ENCODE peak calls at places on chromosome 11, in ten cellular contexts. K is heart left ventricle; H is fibroblast of lung; V is brain microvascular endothelial cell; L is BJ; Z is CD8-positive, alpha-beta T cell; O is astrocyte of the spinal cord; Y is left ventricle myocardium inferior; F is fibroblast of villous mesenchyme; N is bronchial epithelial cell. X is an unnamed sample.

GRCh38 chr11:120172054-120172881 is 34.4 kb upstream of the TRIM29 start:
- DNase-seq in K (peak), H (peak), V (peak), L (no peak), Z (peak), O (peak), Y (peak), F (peak), N (peak), X (peak)

GRCh38 chr11:118488480-118489109 is 38.7 kb upstream of the TTC36 start:
- DNase-seq in K (peak), H (peak), V (peak), L (peak), Z (peak), O (peak), Y (peak), F (peak), N (peak), X (peak)

GRCh38 chr11:65660038-65660437 is 2.7 kb downstream of the RELA start:
- DNase-seq in K (no peak), H (no peak), V (no peak), L (no peak), Z (no peak), O (no peak), Y (no peak), F (no peak), N (no peak), X (no peak)

GRCh38 chr11:130448416-130449068 is at the start of gene ADAMTS15:
- DNase-seq in K (peak), H (peak), V (peak), L (no peak), Z (no peak), O (peak), Y (peak), F (peak), N (peak), X (peak)

GRCh38 chr11:71425851-71426250 is 22.3 kb downstream of the DHCR7 start:
- DNase-seq in K (no peak), H (no peak), V (no peak), L (no peak), Z (no peak), O (no peak), Y (no peak), F (no peak), N (peak), X (peak)

GRCh38 chr11:69810289-69811118 is 8.7 kb downstream of the FGF3 start:
- DNase-seq in K (no peak), H (no peak), V (no peak), L (no peak), Z (no peak), O (no peak), Y (no peak), F (no peak), N (no peak), X (no peak)

GRCh38 chr11:134616048-134616447 is 204.0 kb upstream of the B3GAT1 start:
- DNase-seq in K (no peak), H (no peak), V (no peak), L (no peak), Z (no peak), O (no peak), Y (no peak), F (no peak), N (no peak), X (no peak)

GRCh38 chr11:15374418-15374817 is 259.7 kb downstream of the INSC start:
- DNase-seq in K (no peak), H (no peak), V (no peak), L (no peak), Z (no peak), O (no peak), Y (no peak), F (no peak), N (no peak), X (no peak)

DNA sequence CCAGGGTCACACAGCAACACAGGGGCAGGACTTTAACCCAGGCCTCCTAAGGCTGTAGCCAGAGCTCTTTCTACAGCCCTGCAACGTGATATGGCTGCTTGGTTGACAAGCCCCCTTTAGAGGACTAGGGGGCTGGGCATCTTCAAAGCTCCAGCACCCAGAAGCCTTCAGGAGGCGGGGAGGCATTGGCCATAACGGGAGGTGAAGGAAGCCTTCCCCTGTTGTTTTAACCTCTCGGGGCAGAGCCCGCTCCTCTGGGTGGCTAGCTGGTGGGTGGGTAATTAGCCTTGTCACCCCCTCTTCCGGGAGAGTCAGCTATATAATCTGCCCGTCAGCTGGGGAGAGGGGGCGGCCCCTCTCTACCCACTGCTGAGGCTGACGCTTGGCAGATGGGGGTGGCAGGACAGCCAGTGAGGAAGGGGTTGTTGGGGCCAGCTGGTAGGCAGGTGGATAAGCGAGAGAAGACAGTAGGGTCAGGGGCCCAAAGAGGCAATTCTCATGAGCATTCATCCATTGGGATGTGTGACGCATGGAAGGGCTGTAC is 32.9 kb upstream of the SYT7 start:
- DNase-seq in K (no peak), H (no peak), V (no peak), L (no peak), Z (no peak), O (no peak), Y (no peak), F (no peak), N (no peak), X (no peak)
- TF ChIP-seq CTCF in K (no peak), H (no peak), V (no peak), L (no peak), Z (no peak), O (no peak), Y (no peak), F (no peak), N (no peak), X (no peak)

GRCh38 chr11:27839226-27839913 is 139.1 kb upstream of the BDNF start:
- DNase-seq in K (no peak), H (peak), V (peak), L (no peak), Z (no peak), O (peak), Y (no peak), F (peak), N (peak), X (peak)
- TF ChIP-seq CTCF in K (no peak), H (peak), V (peak), L (peak), Z (no peak), O (peak), Y (peak), F (peak), N (peak), X (peak)

GRCh38 chr11:57001674-57002401 is 13.1 kb downstream of the OR5AK2 start:
- DNase-seq in K (no peak), H (no peak), V (peak), L (no peak), Z (no peak), O (no peak), Y (no peak), F (peak), N (no peak), X (peak)
- TF ChIP-seq CTCF in K (no peak), H (peak), V (peak), L (peak), Z (no peak), O (peak), Y (no peak), F (peak), N (peak), X (peak)

DNA sequence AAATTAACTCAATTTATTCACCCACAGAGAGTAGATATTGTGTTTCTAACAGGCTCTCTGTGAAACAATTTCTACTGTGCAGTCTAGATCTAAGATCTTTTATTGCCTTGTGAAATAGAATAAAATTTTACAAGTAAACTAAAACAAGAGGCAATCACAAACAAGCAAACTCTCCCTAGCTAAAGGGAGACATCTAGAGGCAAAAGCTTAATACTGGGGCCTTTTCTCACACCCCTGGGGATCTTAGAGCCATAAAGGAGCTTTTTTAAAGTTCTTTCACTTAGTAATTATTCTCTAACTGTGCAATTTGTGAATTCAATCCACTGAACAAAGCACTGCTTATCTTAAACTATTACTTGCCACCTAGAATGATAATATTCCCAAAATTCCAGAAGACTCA is 19.7 kb downstream of the ALG9 start:
- DNase-seq in K (no peak), H (no peak), V (no peak), L (no peak), Z (no peak), O (peak), Y (no peak), F (peak), N (peak), X (peak)
- TF ChIP-seq CTCF in K (peak), H (peak), V (peak), L (peak), Z (no peak), O (peak), Y (peak), F (peak), N (peak), X (no peak)

DNA sequence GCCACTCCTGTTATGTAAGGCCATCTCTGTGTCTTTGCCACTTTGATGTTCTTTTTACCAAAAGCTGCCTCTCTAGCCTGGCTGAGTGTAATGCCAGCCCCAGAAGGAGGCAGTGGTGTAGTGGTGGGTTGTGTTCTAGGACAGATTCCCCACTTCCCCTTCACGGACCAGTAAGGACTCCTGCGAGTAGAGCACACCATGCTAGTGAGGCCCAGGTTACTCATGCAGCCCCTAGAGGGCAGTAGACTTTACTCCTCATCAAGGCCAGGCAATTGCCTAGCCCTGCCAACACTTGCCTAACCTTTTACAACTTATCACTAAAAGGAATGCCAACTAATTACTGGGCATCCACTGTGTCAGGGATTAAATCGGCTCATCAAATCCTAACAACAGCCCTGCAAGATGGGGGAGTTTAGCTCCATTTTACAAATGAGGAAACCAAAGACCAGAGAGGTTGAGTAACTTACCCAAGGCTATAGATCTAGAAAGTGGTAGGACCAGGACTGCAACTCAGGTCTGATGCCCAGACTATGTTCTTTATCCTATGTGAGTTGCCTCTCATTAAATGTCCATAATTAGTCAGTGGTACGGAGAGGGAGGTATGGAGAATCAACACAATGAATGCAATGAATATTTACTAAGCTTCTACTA is 75.3 kb downstream of the APIP start:
- DNase-seq in K (no peak), H (peak), V (no peak), L (no peak), Z (no peak), O (no peak), Y (no peak), F (peak), N (peak), X (peak)
- TF ChIP-seq CTCF in K (peak), H (peak), V (peak), L (peak), Z (peak), O (peak), Y (peak), F (peak), N (peak), X (peak)

X was measured in MCF 10A.